ENCODE peak calls at places on chromosomes 12 and 14, in seven cellular contexts. Y, T, D, K, U, E and W are unnamed samples.

GRCh38 chr14:38257500-38257899 is 1.6 kb upstream of the CLEC14A start:
- DNase-seq in E (no peak), U (no peak), K (no peak), D (no peak), T (no peak), Y (no peak), W (no peak)

GRCh38 chr12:44379827-44380226 is 496.3 kb downstream of the NELL2 start:
- DNase-seq in E (no peak), T (no peak), D (peak), K (no peak), U (no peak), Y (no peak), W (no peak)

GRCh38 chr14:72558721-72559120 is 335.2 kb downstream of the DPF3 start:
- DNase-seq in Y (no peak), D (no peak), T (no peak), E (no peak), U (no peak), K (no peak), W (no peak)

GRCh38 chr12:15234011-15234410 is 12.8 kb upstream of the RERG start:
- DNase-seq in E (no peak), T (no peak), K (no peak), U (no peak), Y (no peak), D (no peak), W (no peak)

GRCh38 chr12:58914457-58914856 is 5.8 kb downstream of the LRIG3 start:
- DNase-seq in K (no peak), U (no peak), Y (no peak), T (no peak), D (no peak), E (no peak), W (no peak)

GRCh38 chr14:24986206-24986893 is 63.6 kb downstream of the STXBP6 start:
- DNase-seq in U (no peak), T (peak), E (no peak), K (no peak), Y (no peak), D (no peak), W (peak)

GRCh38 chr12:13046914-13047472 is 2.8 kb downstream of the FAM234B start:
- DNase-seq in Y (peak), E (no peak), D (no peak), T (no peak), U (no peak), K (no peak), W (no peak)

GRCh38 chr12:108649126-108649525 is 15.4 kb upstream of the SELPLG start:
- DNase-seq in E (no peak), Y (no peak), D (no peak), T (no peak), U (no peak), K (no peak), W (no peak)

GRCh38 chr12:63821781-63822251 is 22.7 kb upstream of the SRGAP1 start:
- DNase-seq in D (peak), T (peak), E (peak), U (no peak), K (peak), Y (no peak), W (peak)

GRCh38 chr14:68873379-68873778 is 80.5 kb upstream of the ZFP36L1 start:
- DNase-seq in K (no peak), U (no peak), T (no peak), Y (no peak), D (no peak), E (no peak), W (no peak)

GRCh38 chr14:92744198-92744597 is 4.2 kb downstream of the LGMN start:
- DNase-seq in K (no peak), Y (no peak), D (no peak), E (no peak), U (no peak), T (no peak), W (no peak)

DNA sequence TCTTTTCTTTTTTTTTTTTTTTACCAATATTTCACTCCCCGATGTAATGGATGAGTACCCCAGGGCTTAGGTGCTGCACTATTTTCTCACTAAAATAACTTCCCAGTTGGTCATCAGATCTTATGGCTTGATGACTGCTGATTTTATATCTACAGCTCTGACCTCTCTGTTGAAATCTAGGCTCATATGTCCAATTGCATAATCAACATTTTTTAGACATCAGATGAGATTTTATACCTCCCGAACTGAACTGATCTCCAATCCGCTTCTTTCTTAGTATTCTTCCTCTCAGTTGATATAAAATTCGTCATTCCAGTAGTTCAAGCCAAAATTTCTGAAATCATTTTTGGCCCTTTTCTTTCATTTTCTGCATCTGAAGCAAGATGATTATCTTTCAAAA is 1236.5 kb downstream of the SLC16A7 start:
- DNase-seq in U (no peak), K (no peak), T (no peak), E (no peak), D (no peak), Y (no peak), W (no peak)
- H3K4me3 ChIP-seq in U (no peak), K (no peak), T (no peak), E (no peak), D (no peak), Y (no peak), W (no peak)

GRCh38 chr12:48777501-48778400 is 11.1 kb downstream of the ADCY6 start:
- DNase-seq in T (no peak), D (peak), E (no peak), U (no peak), K (no peak), Y (no peak), W (no peak)

GRCh38 chr12:48781750-48782456 is 7.0 kb downstream of the ADCY6 start:
- DNase-seq in Y (no peak), U (no peak), K (no peak), D (no peak), T (no peak), E (no peak), W (peak)

GRCh38 chr12:48782457-48783395 is 6.2 kb downstream of the ADCY6 start:
- DNase-seq in E (no peak), K (no peak), Y (no peak), U (no peak), D (peak), T (no peak), W (no peak)

GRCh38 chr12:48779869-48780268 is 9.0 kb downstream of the ADCY6 start:
- DNase-seq in E (peak), D (no peak), U (peak), T (peak), Y (no peak), K (no peak), W (no peak)

GRCh38 chr12:48780381-48781025 is 8.4 kb downstream of the ADCY6 start:
- DNase-seq in Y (no peak), K (no peak), T (no peak), U (no peak), E (no peak), D (no peak), W (no peak)
- H3K27ac ChIP-seq in Y (no peak), K (no peak), T (peak), U (peak), E (peak), D (no peak), W (no peak)

DNA sequence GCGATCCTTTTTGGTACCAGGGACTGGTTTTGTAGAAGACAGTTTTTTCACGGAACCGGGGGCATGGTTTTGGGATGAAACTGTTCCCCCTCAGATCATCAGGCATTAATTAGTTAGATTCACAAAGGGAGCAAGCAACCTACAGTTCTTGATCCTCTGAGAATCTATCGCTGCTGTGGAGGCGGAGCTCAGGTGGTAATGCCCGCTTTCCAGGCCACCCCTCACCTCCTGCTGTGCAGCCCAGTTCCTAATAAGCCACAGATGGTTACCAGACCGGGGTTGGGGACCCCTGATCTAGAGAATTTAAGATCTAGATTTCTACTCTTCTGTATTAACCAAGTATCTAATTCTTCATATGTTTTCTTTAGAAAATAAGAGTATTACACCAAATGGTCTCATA is 4.8 kb downstream of the ARHGAP5 start:
- DNase-seq in Y (no peak), E (no peak), U (no peak), K (no peak), D (peak), T (no peak), W (no peak)
- H3K4me3 ChIP-seq in Y (no peak), E (no peak), U (no peak), K (no peak), D (no peak), T (no peak), W (no peak)

GRCh38 chr12:121514184-121514742 is 66.6 kb downstream of the KDM2B start:
- DNase-seq in E (no peak), T (no peak), K (no peak), Y (peak), U (no peak), D (no peak), W (no peak)
- H3K27ac ChIP-seq in E (no peak), T (no peak), K (no peak), Y (peak), U (no peak), D (peak), W (no peak)

GRCh38 chr12:113149361-113150150 is at the start of gene CFAP73:
- DNase-seq in Y (no peak), E (peak), D (peak), U (no peak), T (peak), K (peak), W (no peak)
- H3K4me3 ChIP-seq in Y (no peak), E (no peak), D (peak), U (peak), T (peak), K (no peak), W (no peak)

DNA sequence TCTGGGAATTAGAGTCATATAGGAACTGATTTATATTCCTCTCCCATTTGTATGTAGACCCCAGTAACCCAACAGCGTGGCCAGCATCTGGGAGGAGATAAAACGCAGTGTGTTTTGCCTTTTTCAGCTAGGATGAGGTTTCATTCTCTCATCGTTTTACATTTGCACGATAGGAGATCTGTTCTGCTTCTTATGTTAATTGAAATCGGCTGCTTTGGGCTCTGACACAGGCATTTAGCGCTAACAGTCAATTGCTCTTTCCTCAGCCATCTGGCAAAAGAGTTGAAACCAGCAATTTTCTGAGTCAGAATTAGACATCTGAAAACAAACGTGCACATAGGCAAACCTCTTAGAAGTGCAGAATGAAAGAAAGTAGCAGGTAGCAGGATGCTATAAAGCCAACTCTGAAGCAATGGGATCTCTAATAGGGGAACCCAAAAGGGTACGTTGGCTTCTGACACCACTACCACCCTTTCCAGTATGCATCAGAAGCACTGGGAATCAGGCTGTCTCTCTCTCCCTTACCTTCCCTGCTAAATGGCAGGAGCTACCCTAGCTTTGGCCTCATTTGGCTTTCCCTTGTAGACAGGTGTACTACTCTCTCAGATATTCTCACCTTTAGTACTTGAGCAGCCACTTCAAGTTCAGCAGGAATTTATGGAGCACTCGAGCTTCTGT is 219.1 kb downstream of the PHLDA1 start:
- DNase-seq in K (no peak), T (no peak), Y (peak), U (no peak), E (no peak), D (peak), W (no peak)
- H3K27ac ChIP-seq in K (no peak), T (no peak), Y (no peak), U (no peak), E (no peak), D (peak), W (no peak)

DNA sequence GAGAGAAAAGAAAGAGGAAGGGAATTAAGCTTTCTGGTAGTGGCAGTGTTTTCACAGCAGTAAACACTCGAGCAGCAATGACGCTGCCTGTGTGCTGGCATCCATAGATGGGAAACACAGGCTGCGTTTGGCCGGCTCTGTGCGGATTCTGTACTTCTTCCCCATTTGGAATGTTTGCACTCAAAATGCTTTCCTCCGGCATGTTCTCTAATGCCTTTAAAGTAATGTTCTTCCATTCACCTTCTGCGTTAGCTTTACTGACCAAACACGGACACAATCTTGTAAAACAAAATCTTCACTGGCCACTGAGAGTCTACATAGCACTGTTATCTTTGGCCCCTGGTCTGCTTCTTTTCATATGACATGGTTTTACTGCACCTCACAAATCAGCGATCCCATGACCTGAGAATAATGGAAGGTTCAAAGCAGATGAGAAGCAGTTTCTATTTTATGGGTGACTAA is 31.4 kb downstream of the DCP1B start:
- DNase-seq in D (no peak), T (peak), E (no peak), K (no peak), Y (no peak), U (peak), W (no peak)
- H3K4me3 ChIP-seq in D (no peak), T (peak), E (peak), K (no peak), Y (no peak), U (peak), W (no peak)